ENCODE peak calls at places on chromosomes 12 and 14, in seven cellular contexts. One of them, this sample, is unnamed.

GRCh38 chr14:64764641-64765520 is 60.7 kb downstream of the PLEKHG3 start:
- DNase-seq in heart left ventricle: peak
- DNase-seq in iPS-NIHi11: peak
- DNase-seq in cardiac fibroblast: peak
- DNase-seq in naive thymus-derived CD8-positive, alpha-beta T cell: peak
- DNase-seq in stimulated activated CD8-positive, alpha-beta memory T cell treated with anti-CD3 and anti-CD28 coated beads, Interleukin-2, amount 100 ng/mL, for 1 hour: peak
- DNase-seq in AG09309: no peak
- DNase-seq in this sample: peak

GRCh38 chr14:74614508-74615495 is 2.8 kb upstream of the LTBP2 start:
- DNase-seq in heart left ventricle: no peak
- DNase-seq in iPS-NIHi11: no peak
- DNase-seq in cardiac fibroblast: no peak
- DNase-seq in naive thymus-derived CD8-positive, alpha-beta T cell: no peak
- DNase-seq in stimulated activated CD8-positive, alpha-beta memory T cell treated with anti-CD3 and anti-CD28 coated beads, Interleukin-2, amount 100 ng/mL, for 1 hour: no peak
- DNase-seq in AG09309: no peak
- DNase-seq in this sample: no peak

GRCh38 chr12:106285993-106286392 is 16.5 kb upstream of the TCP11L2 start:
- DNase-seq in heart left ventricle: no peak
- DNase-seq in iPS-NIHi11: no peak
- DNase-seq in cardiac fibroblast: no peak
- DNase-seq in naive thymus-derived CD8-positive, alpha-beta T cell: no peak
- DNase-seq in stimulated activated CD8-positive, alpha-beta memory T cell treated with anti-CD3 and anti-CD28 coated beads, Interleukin-2, amount 100 ng/mL, for 1 hour: no peak
- DNase-seq in AG09309: no peak
- DNase-seq in this sample: no peak

GRCh38 chr14:101402936-101403660 is 158.2 kb upstream of the DIO3 start:
- DNase-seq in heart left ventricle: no peak
- DNase-seq in iPS-NIHi11: no peak
- DNase-seq in cardiac fibroblast: peak
- DNase-seq in naive thymus-derived CD8-positive, alpha-beta T cell: no peak
- DNase-seq in stimulated activated CD8-positive, alpha-beta memory T cell treated with anti-CD3 and anti-CD28 coated beads, Interleukin-2, amount 100 ng/mL, for 1 hour: no peak
- DNase-seq in AG09309: peak
- DNase-seq in this sample: no peak

GRCh38 chr12:105986779-105987686 is 151.7 kb downstream of the NUAK1 start:
- DNase-seq in heart left ventricle: no peak
- DNase-seq in iPS-NIHi11: no peak
- DNase-seq in cardiac fibroblast: peak
- DNase-seq in naive thymus-derived CD8-positive, alpha-beta T cell: no peak
- DNase-seq in stimulated activated CD8-positive, alpha-beta memory T cell treated with anti-CD3 and anti-CD28 coated beads, Interleukin-2, amount 100 ng/mL, for 1 hour: no peak
- DNase-seq in AG09309: peak
- DNase-seq in this sample: no peak

GRCh38 chr12:62482769-62483168 is 16.1 kb downstream of the MON2 start:
- DNase-seq in heart left ventricle: no peak
- DNase-seq in iPS-NIHi11: no peak
- DNase-seq in cardiac fibroblast: no peak
- DNase-seq in naive thymus-derived CD8-positive, alpha-beta T cell: no peak
- DNase-seq in stimulated activated CD8-positive, alpha-beta memory T cell treated with anti-CD3 and anti-CD28 coated beads, Interleukin-2, amount 100 ng/mL, for 1 hour: no peak
- DNase-seq in AG09309: no peak
- DNase-seq in this sample: no peak

GRCh38 chr12:54294152-54294913 is 6.5 kb downstream of the NFE2 start:
- DNase-seq in heart left ventricle: peak
- DNase-seq in iPS-NIHi11: peak
- DNase-seq in cardiac fibroblast: peak
- DNase-seq in naive thymus-derived CD8-positive, alpha-beta T cell: peak
- DNase-seq in stimulated activated CD8-positive, alpha-beta memory T cell treated with anti-CD3 and anti-CD28 coated beads, Interleukin-2, amount 100 ng/mL, for 1 hour: no peak
- DNase-seq in AG09309: no peak
- DNase-seq in this sample: peak

GRCh38 chr12:119171266-119171665 is 7.5 kb upstream of the HSPB8 start:
- DNase-seq in heart left ventricle: no peak
- DNase-seq in iPS-NIHi11: no peak
- DNase-seq in cardiac fibroblast: no peak
- DNase-seq in naive thymus-derived CD8-positive, alpha-beta T cell: no peak
- DNase-seq in stimulated activated CD8-positive, alpha-beta memory T cell treated with anti-CD3 and anti-CD28 coated beads, Interleukin-2, amount 100 ng/mL, for 1 hour: no peak
- DNase-seq in AG09309: no peak
- DNase-seq in this sample: no peak

GRCh38 chr14:103656031-103656757 is 27.2 kb downstream of the KLC1 start:
- DNase-seq in heart left ventricle: no peak
- DNase-seq in iPS-NIHi11: no peak
- DNase-seq in cardiac fibroblast: peak
- DNase-seq in naive thymus-derived CD8-positive, alpha-beta T cell: no peak
- DNase-seq in stimulated activated CD8-positive, alpha-beta memory T cell treated with anti-CD3 and anti-CD28 coated beads, Interleukin-2, amount 100 ng/mL, for 1 hour: no peak
- DNase-seq in AG09309: no peak
- DNase-seq in this sample: no peak

GRCh38 chr12:98595152-98595988 is 1.9 kb downstream of the SLC25A3 start:
- DNase-seq in heart left ventricle: no peak
- DNase-seq in iPS-NIHi11: no peak
- DNase-seq in cardiac fibroblast: peak
- DNase-seq in naive thymus-derived CD8-positive, alpha-beta T cell: peak
- DNase-seq in stimulated activated CD8-positive, alpha-beta memory T cell treated with anti-CD3 and anti-CD28 coated beads, Interleukin-2, amount 100 ng/mL, for 1 hour: no peak
- DNase-seq in AG09309: peak
- DNase-seq in this sample: no peak

GRCh38 chr12:44193281-44193680 is 357.4 kb downstream of the TMEM117 start:
- DNase-seq in heart left ventricle: no peak
- DNase-seq in iPS-NIHi11: no peak
- DNase-seq in cardiac fibroblast: no peak
- DNase-seq in naive thymus-derived CD8-positive, alpha-beta T cell: no peak
- DNase-seq in stimulated activated CD8-positive, alpha-beta memory T cell treated with anti-CD3 and anti-CD28 coated beads, Interleukin-2, amount 100 ng/mL, for 1 hour: no peak
- DNase-seq in AG09309: no peak
- DNase-seq in this sample: no peak